ENCODE peak calls at places on chromosomes 1 and 21, in seven cellular contexts. Z is NCI-H2081; D is omental fat pad; Y is T-cell; F is AG09319; B is CD4-positive, CD25-positive, alpha-beta regulatory T cell; I is activated CD4-positive, alpha-beta T cell treated with anti-CD3 and anti-CD28 coated beads, Interleukin-2, amount 10 ng/mL, durations not matched to agents 24 days and 14 days. K is an unnamed sample.

GRCh38 chr1:19450811-19451564 is 34.4 kb downstream of the CAPZB start:
- DNase-seq in Z (peak), D (no peak), Y (no peak), F (peak), B (no peak), I (no peak), K (no peak)

GRCh38 chr1:243269461-243269801 is 13.6 kb downstream of the SDCCAG8 start:
- DNase-seq in Z (no peak), D (no peak), Y (no peak), F (no peak), B (no peak), I (no peak), K (no peak)

GRCh38 chr1:208178091-208178529 is 66.1 kb downstream of the PLXNA2 start:
- DNase-seq in Z (peak), D (no peak), Y (no peak), F (no peak), B (no peak), I (no peak), K (no peak)

GRCh38 chr1:84442256-84442655 is 36.8 kb upstream of the RPF1 start:
- DNase-seq in Z (peak), D (no peak), Y (no peak), F (peak), B (peak), I (peak), K (no peak)

GRCh38 chr1:50349242-50349565 is 74.0 kb downstream of the DMRTA2 start:
- DNase-seq in Z (no peak), D (no peak), Y (no peak), F (no peak), B (no peak), I (no peak), K (no peak)

GRCh38 chr1:79716481-79716880 is 710.0 kb upstream of the ADGRL4 start:
- DNase-seq in Z (no peak), D (no peak), Y (no peak), F (no peak), B (no peak), I (no peak), K (no peak)

GRCh38 chr21:45246535-45247320 is 41.0 kb downstream of the POFUT2 start:
- DNase-seq in Z (no peak), D (no peak), Y (no peak), F (no peak), B (no peak), I (peak), K (no peak)

GRCh38 chr1:117598489-117598888 is 7.4 kb upstream of the TENT5C start:
- DNase-seq in Z (no peak), D (no peak), Y (no peak), F (no peak), B (no peak), I (no peak), K (no peak)

GRCh38 chr1:237041461-237041794 is 556 bp upstream of the RYR2 start:
- DNase-seq in Z (no peak), D (no peak), Y (no peak), F (no peak), B (no peak), I (no peak), K (no peak)

GRCh38 chr1:155176544-155177071 is 3.0 kb downstream of the TRIM46 start:
- DNase-seq in Z (peak), D (peak), Y (peak), F (no peak), B (peak), I (peak), K (peak)

GRCh38 chr1:9537863-9538668 is 1.2 kb upstream of the SLC25A33 start:
- DNase-seq in Z (peak), D (no peak), Y (no peak), F (no peak), B (no peak), I (no peak), K (no peak)

GRCh38 chr1:193625255-193625654 is 438.8 kb upstream of the B3GALT2 start:
- DNase-seq in Z (no peak), D (no peak), Y (no peak), F (no peak), B (no peak), I (no peak), K (no peak)

K was measured in NCI-H1417 treated with DMSO at 0.1 percent for 48 hours.